ENCODE peak calls at places on chromosome 4, in nine cellular contexts. One of them, this sample, is unnamed. For H3K36me3, the result is how much of the 10 kb centered on the place peaks cover.

GRCh38 chr4:139278956-139279722 is 886 bp downstream of the MGARP start:
- DNase-seq in IMR-90: peak
- DNase-seq in WERI-Rb-1: no peak
- DNase-seq in right atrium auricular region: no peak
- DNase-seq in CD4-positive, alpha-beta memory T cell: peak
- DNase-seq in effector memory CD4-positive, alpha-beta T cell: no peak
- DNase-seq in Peyer's patch: no peak
- DNase-seq in trophoblast cell: no peak
- DNase-seq in tibial nerve: no peak
- DNase-seq in this sample: no peak

GRCh38 chr4:19455196-19455595 is 796.5 kb upstream of the SLIT2 start:
- DNase-seq in effector memory CD4-positive, alpha-beta T cell: no peak
- DNase-seq in WERI-Rb-1: no peak
- DNase-seq in tibial nerve: no peak
- DNase-seq in right atrium auricular region: no peak
- DNase-seq in CD4-positive, alpha-beta memory T cell: no peak
- DNase-seq in IMR-90: no peak
- DNase-seq in trophoblast cell: peak
- DNase-seq in Peyer's patch: no peak
- DNase-seq in this sample: no peak

GRCh38 chr4:98232202-98232601 is 29.0 kb upstream of the RAP1GDS1 start:
- DNase-seq in effector memory CD4-positive, alpha-beta T cell: no peak
- DNase-seq in tibial nerve: no peak
- DNase-seq in CD4-positive, alpha-beta memory T cell: no peak
- DNase-seq in WERI-Rb-1: no peak
- DNase-seq in right atrium auricular region: no peak
- DNase-seq in trophoblast cell: no peak
- DNase-seq in IMR-90: peak
- DNase-seq in Peyer's patch: no peak
- DNase-seq in this sample: no peak

GRCh38 chr4:86961103-86961502 is 26.3 kb downstream of the AFF1 start:
- DNase-seq in right atrium auricular region: no peak
- DNase-seq in IMR-90: no peak
- DNase-seq in effector memory CD4-positive, alpha-beta T cell: no peak
- DNase-seq in trophoblast cell: no peak
- DNase-seq in CD4-positive, alpha-beta memory T cell: no peak
- DNase-seq in WERI-Rb-1: no peak
- DNase-seq in Peyer's patch: no peak
- DNase-seq in tibial nerve: no peak
- DNase-seq in this sample: no peak

GRCh38 chr4:125132281-125132680 is 182.5 kb upstream of the FAT4 start:
- DNase-seq in right atrium auricular region: no peak
- DNase-seq in effector memory CD4-positive, alpha-beta T cell: no peak
- DNase-seq in tibial nerve: no peak
- DNase-seq in trophoblast cell: no peak
- DNase-seq in IMR-90: no peak
- DNase-seq in Peyer's patch: no peak
- DNase-seq in WERI-Rb-1: no peak
- DNase-seq in CD4-positive, alpha-beta memory T cell: no peak
- DNase-seq in this sample: no peak

GRCh38 chr4:76830612-76831474 is 67.1 kb downstream of the SOWAHB start:
- DNase-seq in WERI-Rb-1: no peak
- DNase-seq in IMR-90: peak
- DNase-seq in tibial nerve: no peak
- DNase-seq in Peyer's patch: peak
- DNase-seq in CD4-positive, alpha-beta memory T cell: no peak
- DNase-seq in right atrium auricular region: peak
- DNase-seq in effector memory CD4-positive, alpha-beta T cell: no peak
- DNase-seq in trophoblast cell: peak
- DNase-seq in this sample: no peak

GRCh38 chr4:105634402-105634801 is 74.1 kb downstream of the INTS12 start:
- DNase-seq in effector memory CD4-positive, alpha-beta T cell: no peak
- DNase-seq in right atrium auricular region: no peak
- DNase-seq in IMR-90: no peak
- DNase-seq in CD4-positive, alpha-beta memory T cell: no peak
- DNase-seq in tibial nerve: no peak
- DNase-seq in trophoblast cell: no peak
- DNase-seq in WERI-Rb-1: no peak
- DNase-seq in Peyer's patch: no peak
- DNase-seq in this sample: no peak

GRCh38 chr4:56134272-56134671 is 185.5 kb downstream of the CEP135 start:
- DNase-seq in right atrium auricular region: no peak
- DNase-seq in CD4-positive, alpha-beta memory T cell: no peak
- DNase-seq in WERI-Rb-1: no peak
- DNase-seq in trophoblast cell: no peak
- DNase-seq in Peyer's patch: no peak
- DNase-seq in IMR-90: peak
- DNase-seq in tibial nerve: no peak
- DNase-seq in effector memory CD4-positive, alpha-beta T cell: no peak
- DNase-seq in this sample: no peak

GRCh38 chr4:126242679-126243390 is 928.1 kb downstream of the FAT4 start:
- DNase-seq in IMR-90: no peak
- DNase-seq in WERI-Rb-1: no peak
- DNase-seq in effector memory CD4-positive, alpha-beta T cell: no peak
- DNase-seq in tibial nerve: no peak
- DNase-seq in Peyer's patch: no peak
- DNase-seq in right atrium auricular region: peak
- DNase-seq in trophoblast cell: no peak
- DNase-seq in CD4-positive, alpha-beta memory T cell: no peak
- DNase-seq in this sample: no peak

GRCh38 chr4:126233483-126233882 is 918.7 kb downstream of the FAT4 start:
- DNase-seq in Peyer's patch: no peak
- DNase-seq in CD4-positive, alpha-beta memory T cell: no peak
- DNase-seq in WERI-Rb-1: no peak
- DNase-seq in trophoblast cell: no peak
- DNase-seq in tibial nerve: no peak
- DNase-seq in right atrium auricular region: no peak
- DNase-seq in IMR-90: no peak
- DNase-seq in effector memory CD4-positive, alpha-beta T cell: no peak
- DNase-seq in this sample: no peak

GRCh38 chr4:126241631-126242030 is 926.9 kb downstream of the FAT4 start:
- DNase-seq in IMR-90: no peak
- DNase-seq in effector memory CD4-positive, alpha-beta T cell: no peak
- DNase-seq in tibial nerve: no peak
- DNase-seq in Peyer's patch: no peak
- DNase-seq in trophoblast cell: no peak
- DNase-seq in right atrium auricular region: no peak
- DNase-seq in WERI-Rb-1: no peak
- DNase-seq in CD4-positive, alpha-beta memory T cell: no peak
- DNase-seq in this sample: no peak

GRCh38 chr4:126238010-126238409 is 923.3 kb downstream of the FAT4 start:
- DNase-seq in trophoblast cell: no peak
- DNase-seq in effector memory CD4-positive, alpha-beta T cell: no peak
- DNase-seq in tibial nerve: no peak
- DNase-seq in right atrium auricular region: no peak
- DNase-seq in Peyer's patch: no peak
- DNase-seq in IMR-90: no peak
- DNase-seq in WERI-Rb-1: no peak
- DNase-seq in CD4-positive, alpha-beta memory T cell: no peak
- DNase-seq in this sample: no peak
- H3K36me3 ChIP-seq in trophoblast cell: under half
- H3K36me3 ChIP-seq in effector memory CD4-positive, alpha-beta T cell: under half
- H3K36me3 ChIP-seq in tibial nerve: under half
- H3K36me3 ChIP-seq in right atrium auricular region: under half
- H3K36me3 ChIP-seq in Peyer's patch: under half
- H3K36me3 ChIP-seq in IMR-90: under half
- H3K36me3 ChIP-seq in WERI-Rb-1: under half
- H3K36me3 ChIP-seq in CD4-positive, alpha-beta memory T cell: under half
- H3K36me3 ChIP-seq in this sample: under half

GRCh38 chr4:17584502-17585213 is 7.7 kb downstream of the LAP3 start:
- DNase-seq in WERI-Rb-1: no peak
- DNase-seq in trophoblast cell: no peak
- DNase-seq in Peyer's patch: no peak
- DNase-seq in tibial nerve: no peak
- DNase-seq in IMR-90: no peak
- DNase-seq in effector memory CD4-positive, alpha-beta T cell: no peak
- DNase-seq in right atrium auricular region: no peak
- DNase-seq in CD4-positive, alpha-beta memory T cell: no peak
- DNase-seq in this sample: no peak

GRCh38 chr4:17578482-17578891 is 1.5 kb downstream of the LAP3 start:
- DNase-seq in tibial nerve: no peak
- DNase-seq in right atrium auricular region: no peak
- DNase-seq in effector memory CD4-positive, alpha-beta T cell: no peak
- DNase-seq in Peyer's patch: no peak
- DNase-seq in trophoblast cell: no peak
- DNase-seq in IMR-90: peak
- DNase-seq in CD4-positive, alpha-beta memory T cell: peak
- DNase-seq in WERI-Rb-1: no peak
- DNase-seq in this sample: no peak

GRCh38 chr4:17583944-17584343 is 6.9 kb downstream of the LAP3 start:
- DNase-seq in WERI-Rb-1: no peak
- DNase-seq in effector memory CD4-positive, alpha-beta T cell: no peak
- DNase-seq in IMR-90: no peak
- DNase-seq in right atrium auricular region: no peak
- DNase-seq in tibial nerve: no peak
- DNase-seq in CD4-positive, alpha-beta memory T cell: no peak
- DNase-seq in Peyer's patch: no peak
- DNase-seq in trophoblast cell: no peak
- DNase-seq in this sample: no peak

GRCh38 chr4:17577660-17578481 is 873 bp downstream of the LAP3 start:
- DNase-seq in CD4-positive, alpha-beta memory T cell: peak
- DNase-seq in trophoblast cell: peak
- DNase-seq in tibial nerve: no peak
- DNase-seq in right atrium auricular region: peak
- DNase-seq in WERI-Rb-1: peak
- DNase-seq in IMR-90: peak
- DNase-seq in Peyer's patch: peak
- DNase-seq in effector memory CD4-positive, alpha-beta T cell: no peak
- DNase-seq in this sample: no peak

DNA sequence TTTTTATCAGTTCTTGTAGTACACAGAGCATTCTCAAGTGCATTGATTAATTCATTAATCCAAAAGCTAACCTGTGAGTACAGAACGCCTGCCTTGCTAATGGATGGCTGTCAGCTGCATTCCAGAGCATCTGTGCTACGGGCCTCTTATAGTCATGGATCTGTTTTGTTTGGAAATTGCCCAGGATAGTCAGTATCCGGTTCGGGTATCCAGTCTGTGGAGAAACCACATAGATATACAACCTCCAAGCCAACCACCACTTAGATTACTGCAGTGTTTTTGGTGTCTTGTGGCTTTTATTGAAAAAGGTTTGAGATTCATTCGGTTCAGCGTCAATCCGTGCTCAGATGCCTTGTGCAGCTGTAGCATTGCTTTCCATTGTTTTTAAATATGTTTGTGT is 4.0 kb downstream of the LAP3 start:
- DNase-seq in IMR-90: peak
- DNase-seq in WERI-Rb-1: no peak
- DNase-seq in right atrium auricular region: no peak
- DNase-seq in Peyer's patch: no peak
- DNase-seq in trophoblast cell: no peak
- DNase-seq in CD4-positive, alpha-beta memory T cell: no peak
- DNase-seq in effector memory CD4-positive, alpha-beta T cell: no peak
- DNase-seq in tibial nerve: no peak
- DNase-seq in this sample: no peak
- H3K36me3 ChIP-seq in IMR-90: under half
- H3K36me3 ChIP-seq in WERI-Rb-1: half or more
- H3K36me3 ChIP-seq in right atrium auricular region: under half
- H3K36me3 ChIP-seq in Peyer's patch: under half
- H3K36me3 ChIP-seq in trophoblast cell: under half
- H3K36me3 ChIP-seq in CD4-positive, alpha-beta memory T cell: under half
- H3K36me3 ChIP-seq in effector memory CD4-positive, alpha-beta T cell: half or more
- H3K36me3 ChIP-seq in tibial nerve: under half
- H3K36me3 ChIP-seq in this sample: under half

GRCh38 chr4:849478-850175 is 23.7 kb upstream of the CPLX1 start:
- DNase-seq in CD4-positive, alpha-beta memory T cell: no peak
- DNase-seq in trophoblast cell: no peak
- DNase-seq in right atrium auricular region: no peak
- DNase-seq in effector memory CD4-positive, alpha-beta T cell: no peak
- DNase-seq in IMR-90: no peak
- DNase-seq in Peyer's patch: no peak
- DNase-seq in tibial nerve: no peak
- DNase-seq in WERI-Rb-1: peak
- DNase-seq in this sample: no peak

GRCh38 chr4:853416-853781 is 27.5 kb upstream of the CPLX1 start:
- DNase-seq in CD4-positive, alpha-beta memory T cell: no peak
- DNase-seq in WERI-Rb-1: no peak
- DNase-seq in Peyer's patch: no peak
- DNase-seq in right atrium auricular region: no peak
- DNase-seq in IMR-90: no peak
- DNase-seq in effector memory CD4-positive, alpha-beta T cell: no peak
- DNase-seq in tibial nerve: no peak
- DNase-seq in trophoblast cell: no peak
- DNase-seq in this sample: no peak

GRCh38 chr4:850323-850945 is 24.5 kb upstream of the CPLX1 start:
- DNase-seq in CD4-positive, alpha-beta memory T cell: no peak
- DNase-seq in trophoblast cell: no peak
- DNase-seq in Peyer's patch: no peak
- DNase-seq in right atrium auricular region: no peak
- DNase-seq in WERI-Rb-1: peak
- DNase-seq in tibial nerve: no peak
- DNase-seq in IMR-90: no peak
- DNase-seq in effector memory CD4-positive, alpha-beta T cell: no peak
- DNase-seq in this sample: no peak

GRCh38 chr4:854356-854755 is 28.4 kb upstream of the CPLX1 start:
- DNase-seq in trophoblast cell: no peak
- DNase-seq in IMR-90: no peak
- DNase-seq in Peyer's patch: no peak
- DNase-seq in WERI-Rb-1: no peak
- DNase-seq in effector memory CD4-positive, alpha-beta T cell: no peak
- DNase-seq in tibial nerve: no peak
- DNase-seq in CD4-positive, alpha-beta memory T cell: no peak
- DNase-seq in right atrium auricular region: no peak
- DNase-seq in this sample: no peak

DNA sequence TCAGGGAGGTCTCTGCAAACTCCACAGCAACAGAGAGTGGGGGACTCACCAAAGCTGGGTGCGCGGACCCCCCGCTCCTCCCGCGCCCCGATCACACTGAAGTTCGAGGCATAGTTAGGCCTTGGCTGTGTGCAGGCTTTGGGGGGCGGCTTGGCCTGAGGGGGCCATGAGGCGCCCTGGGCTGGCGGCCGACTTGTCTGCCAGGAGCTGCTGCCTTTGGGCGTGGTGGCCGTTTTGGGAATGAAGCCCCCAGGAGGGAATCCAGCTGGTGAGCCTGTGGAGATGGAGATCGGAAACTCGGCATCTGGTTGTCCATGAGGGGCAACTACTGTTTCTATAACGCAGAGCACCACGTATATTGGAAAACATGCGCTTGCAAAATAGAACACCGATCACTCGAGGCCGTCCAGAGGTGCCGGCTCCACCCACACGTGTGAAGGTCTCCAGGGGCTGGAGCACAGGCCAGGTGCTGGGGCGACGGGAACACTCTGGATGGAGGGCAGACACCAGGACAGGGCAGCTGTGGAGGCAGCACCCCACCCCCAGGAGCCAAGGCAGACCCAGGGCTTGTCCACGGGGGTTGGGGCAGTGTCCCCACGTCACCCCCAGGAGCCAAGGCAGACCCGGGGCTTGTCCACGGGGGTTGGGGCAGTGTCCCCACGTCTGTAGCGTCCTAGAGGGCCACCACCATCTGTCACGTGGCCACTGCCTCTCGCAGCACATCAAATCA is 25.9 kb upstream of the CPLX1 start:
- DNase-seq in effector memory CD4-positive, alpha-beta T cell: no peak
- DNase-seq in CD4-positive, alpha-beta memory T cell: no peak
- DNase-seq in trophoblast cell: no peak
- DNase-seq in right atrium auricular region: no peak
- DNase-seq in IMR-90: no peak
- DNase-seq in WERI-Rb-1: peak
- DNase-seq in tibial nerve: no peak
- DNase-seq in Peyer's patch: no peak
- DNase-seq in this sample: no peak
- H3K36me3 ChIP-seq in effector memory CD4-positive, alpha-beta T cell: under half
- H3K36me3 ChIP-seq in CD4-positive, alpha-beta memory T cell: under half
- H3K36me3 ChIP-seq in trophoblast cell: half or more
- H3K36me3 ChIP-seq in right atrium auricular region: under half
- H3K36me3 ChIP-seq in IMR-90: half or more
- H3K36me3 ChIP-seq in WERI-Rb-1: half or more
- H3K36me3 ChIP-seq in tibial nerve: under half
- H3K36me3 ChIP-seq in Peyer's patch: under half
- H3K36me3 ChIP-seq in this sample: under half

GRCh38 chr4:2250003-2250763 is 8.3 kb upstream of the HAUS3 start:
- DNase-seq in CD4-positive, alpha-beta memory T cell: no peak
- DNase-seq in trophoblast cell: no peak
- DNase-seq in WERI-Rb-1: no peak
- DNase-seq in Peyer's patch: peak
- DNase-seq in tibial nerve: no peak
- DNase-seq in effector memory CD4-positive, alpha-beta T cell: no peak
- DNase-seq in right atrium auricular region: peak
- DNase-seq in IMR-90: no peak
- DNase-seq in this sample: peak

GRCh38 chr4:2250764-2251072 is 8.8 kb upstream of the HAUS3 start:
- DNase-seq in IMR-90: no peak
- DNase-seq in effector memory CD4-positive, alpha-beta T cell: no peak
- DNase-seq in tibial nerve: no peak
- DNase-seq in trophoblast cell: no peak
- DNase-seq in WERI-Rb-1: no peak
- DNase-seq in right atrium auricular region: peak
- DNase-seq in CD4-positive, alpha-beta memory T cell: no peak
- DNase-seq in Peyer's patch: peak
- DNase-seq in this sample: no peak

GRCh38 chr4:2252530-2252924 is 9.4 kb downstream of the MXD4 start:
- DNase-seq in effector memory CD4-positive, alpha-beta T cell: no peak
- DNase-seq in tibial nerve: no peak
- DNase-seq in WERI-Rb-1: peak
- DNase-seq in IMR-90: no peak
- DNase-seq in trophoblast cell: no peak
- DNase-seq in right atrium auricular region: peak
- DNase-seq in CD4-positive, alpha-beta memory T cell: no peak
- DNase-seq in Peyer's patch: peak
- DNase-seq in this sample: no peak

GRCh38 chr4:2251795-2252529 is 9.9 kb downstream of the MXD4 start:
- DNase-seq in WERI-Rb-1: peak
- DNase-seq in CD4-positive, alpha-beta memory T cell: no peak
- DNase-seq in right atrium auricular region: peak
- DNase-seq in IMR-90: no peak
- DNase-seq in trophoblast cell: no peak
- DNase-seq in Peyer's patch: peak
- DNase-seq in effector memory CD4-positive, alpha-beta T cell: no peak
- DNase-seq in tibial nerve: no peak
- DNase-seq in this sample: no peak

DNA sequence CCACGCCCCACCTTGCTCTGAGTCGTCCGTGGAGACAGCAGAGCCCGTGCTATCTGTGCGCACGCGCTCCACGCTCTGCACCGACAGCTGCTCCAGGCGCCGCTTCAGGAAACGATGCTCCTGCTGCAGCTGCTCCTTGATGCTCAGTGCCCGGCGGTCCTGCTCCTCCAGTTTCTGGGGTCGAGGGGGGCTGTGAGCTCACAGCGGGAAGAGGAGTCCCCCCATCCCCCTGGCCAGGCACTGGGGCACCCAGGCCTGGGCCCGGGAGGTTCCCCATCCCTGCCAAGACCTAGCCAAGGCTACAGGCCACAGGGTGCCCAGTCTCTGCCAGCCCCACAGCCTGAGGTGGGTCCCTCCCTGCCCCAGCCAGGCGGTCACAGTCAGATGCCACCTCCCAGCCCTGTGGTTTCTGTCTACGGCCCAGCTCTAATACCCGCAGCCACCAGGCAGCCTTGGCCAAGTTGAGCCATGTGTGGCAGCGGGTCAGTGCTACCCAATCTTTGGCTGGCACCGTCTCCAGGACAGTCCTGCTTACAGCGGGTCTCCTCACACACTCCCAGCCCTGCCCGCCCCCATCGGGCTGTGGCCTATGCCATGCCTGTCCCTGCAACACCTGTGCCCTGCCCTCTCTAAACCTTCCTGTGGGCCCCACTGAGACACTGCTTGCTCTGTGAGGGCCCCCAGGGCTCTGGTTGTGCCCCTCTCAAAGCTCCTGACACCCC is 9.3 kb upstream of the HAUS3 start:
- DNase-seq in IMR-90: no peak
- DNase-seq in effector memory CD4-positive, alpha-beta T cell: no peak
- DNase-seq in Peyer's patch: peak
- DNase-seq in tibial nerve: peak
- DNase-seq in CD4-positive, alpha-beta memory T cell: no peak
- DNase-seq in right atrium auricular region: peak
- DNase-seq in WERI-Rb-1: peak
- DNase-seq in trophoblast cell: no peak
- DNase-seq in this sample: peak
- H3K36me3 ChIP-seq in IMR-90: half or more
- H3K36me3 ChIP-seq in effector memory CD4-positive, alpha-beta T cell: half or more
- H3K36me3 ChIP-seq in Peyer's patch: under half
- H3K36me3 ChIP-seq in tibial nerve: under half
- H3K36me3 ChIP-seq in CD4-positive, alpha-beta memory T cell: under half
- H3K36me3 ChIP-seq in right atrium auricular region: half or more
- H3K36me3 ChIP-seq in WERI-Rb-1: under half
- H3K36me3 ChIP-seq in trophoblast cell: half or more
- H3K36me3 ChIP-seq in this sample: half or more

This sample was measured in naive thymus-derived CD4-positive, alpha-beta T cell.